ENCODE peak calls at places on chromosomes 11 and 22, in ten cellular contexts. B is heart left ventricle, G is GM23338, O is left ventricle myocardium inferior, S is fibroblast of the aortic adventitia, Y is astrocyte of the cerebellum, H is choroid plexus epithelial cell, I is Calu3, V is OCI-LY7, Q is endodermal cell. M is an unnamed sample.

GRCh38 chr11:125174057-125174456 is 9.5 kb downstream of the PKNOX2 start:
- DNase-seq in B (no peak), G (no peak), O (no peak), S (no peak), Y (no peak), H (no peak), I (no peak), V (no peak), Q (no peak), M (no peak)

GRCh38 chr11:76184551-76184993 is 21.7 kb downstream of the WNT11 start:
- DNase-seq in B (no peak), G (no peak), O (no peak), S (peak; percentile 33), Y (no peak), H (no peak), I (no peak), V (no peak), Q (no peak), M (no peak)

GRCh38 chr11:75582461-75582934 is 20.4 kb downstream of the SERPINH1 start:
- DNase-seq in B (no peak), G (no peak), O (no peak), S (no peak), Y (no peak), H (no peak), I (no peak), V (no peak), Q (no peak), M (no peak)

GRCh38 chr11:1917523-1918435 is 1.7 kb upstream of the TNNT3 start:
- DNase-seq in B (no peak), G (peak; percentile 59), O (no peak), S (no peak), Y (no peak), H (no peak), I (no peak), V (no peak), Q (peak; percentile 76), M (peak; percentile 68)

GRCh38 chr22:42074153-42074750 is at the start of gene PHETA2:
- DNase-seq in B (peak; percentile 52), G (peak; percentile 68), O (peak; percentile 57), S (peak; percentile 34), Y (no peak), H (peak; percentile 61), I (peak; percentile 34), V (no peak), Q (peak; percentile 68), M (peak; percentile 65)

GRCh38 chr11:128725630-128726461 is 32.0 kb downstream of the FLI1 start:
- DNase-seq in B (no peak), G (no peak), O (no peak), S (no peak), Y (no peak), H (peak; percentile 54), I (no peak), V (peak; percentile 95), Q (no peak), M (no peak)

GRCh38 chr11:95100856-95101507 is 11.3 kb downstream of the ENDOD1 start:
- DNase-seq in B (no peak), G (no peak), O (no peak), S (no peak), Y (no peak), H (no peak), I (no peak), V (no peak), Q (no peak), M (no peak)

GRCh38 chr11:69353696-69354544 is 60.0 kb downstream of the MYEOV start:
- DNase-seq in B (no peak), G (peak; percentile 14), O (no peak), S (no peak), Y (no peak), H (peak; percentile 74), I (no peak), V (no peak), Q (peak; percentile 55), M (peak; percentile 27)

GRCh38 chr11:86408845-86409244 is 34.2 kb downstream of the CCDC81 start:
- DNase-seq in B (no peak), G (no peak), O (no peak), S (no peak), Y (no peak), H (peak; percentile 26), I (no peak), V (no peak), Q (no peak), M (no peak)
- TF ChIP-seq CTCF in B (no peak), G (peak; percentile 47), O (no peak), S (peak; percentile 48), Y (peak; percentile 52), H (peak; percentile 62), I (no peak), V (peak; percentile 24), Q (peak; percentile 74), M (no peak)

GRCh38 chr22:38981659-38982007 is 514 bp upstream of the APOBEC3B start:
- DNase-seq in B (no peak), G (no peak), O (no peak), S (no peak), Y (no peak), H (no peak), I (no peak), V (no peak), Q (no peak), M (no peak)

GRCh38 chr22:38986629-38987028 is 4.5 kb downstream of the APOBEC3B start:
- DNase-seq in B (no peak), G (no peak), O (no peak), S (no peak), Y (no peak), H (no peak), I (no peak), V (no peak), Q (no peak), M (no peak)

GRCh38 chr22:38984224-38984623 is 2.1 kb downstream of the APOBEC3B start:
- DNase-seq in B (no peak), G (no peak), O (no peak), S (no peak), Y (no peak), H (no peak), I (no peak), V (peak; percentile 50), Q (no peak), M (peak; percentile 12)

GRCh38 chr22:38982008-38982927 is at the start of gene APOBEC3B:
- DNase-seq in B (peak; percentile 86), G (peak; percentile 77), O (peak; percentile 54), S (peak; percentile 94), Y (peak; percentile 66), H (no peak), I (peak; percentile 90), V (peak; percentile 47), Q (peak; percentile 72), M (peak; percentile 93)

DNA sequence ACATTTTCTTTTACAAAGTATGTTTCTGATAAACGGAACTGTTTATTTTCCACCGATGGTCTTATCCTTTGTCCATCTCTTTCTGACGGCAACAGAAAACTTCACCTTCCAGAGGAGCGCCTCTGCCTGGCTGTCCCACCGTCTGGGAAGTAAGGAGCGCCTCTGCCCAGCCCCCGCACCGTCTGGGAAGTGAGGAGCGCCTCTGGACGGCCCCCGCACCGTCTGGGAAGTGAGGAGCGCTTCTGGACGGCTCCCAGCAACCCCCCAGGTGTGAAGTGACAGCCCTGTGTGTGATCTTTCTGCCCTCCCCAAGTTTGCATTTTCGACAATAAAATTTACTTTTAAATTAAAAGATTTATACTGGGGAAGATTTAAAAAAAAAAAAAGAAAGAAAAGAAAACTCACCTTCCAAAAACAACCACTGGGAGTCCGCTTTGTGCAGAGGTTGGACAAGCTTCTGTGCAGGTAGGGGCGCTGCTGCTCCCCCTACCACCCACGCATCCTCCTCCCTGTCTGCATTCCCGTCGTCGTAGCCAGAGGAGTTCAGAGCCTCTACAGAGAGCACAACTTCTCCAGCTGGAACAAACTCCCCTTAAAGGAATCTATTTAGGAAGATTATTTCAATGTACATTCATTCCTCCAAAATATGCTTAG is 1.0 kb upstream of the APOBEC3B start:
- DNase-seq in B (no peak), G (peak; percentile 76), O (no peak), S (peak; percentile 27), Y (no peak), H (no peak), I (peak; percentile 70), V (peak; percentile 26), Q (peak; percentile 45), M (peak; percentile 59)
- TF ChIP-seq CTCF in B (peak; percentile 39), G (peak; percentile 67), O (no peak), S (peak; percentile 43), Y (peak; percentile 27), H (no peak), I (peak; percentile 45), V (peak; percentile 68), Q (peak; percentile 59), M (no peak)

GRCh38 chr22:38921801-38922200 is 35.6 kb upstream of the APOBEC3A start:
- DNase-seq in B (no peak), G (no peak), O (no peak), S (no peak), Y (no peak), H (no peak), I (peak; percentile 63), V (no peak), Q (no peak), M (no peak)

GRCh38 chr22:38925571-38926041 is 31.8 kb upstream of the APOBEC3A start:
- DNase-seq in B (no peak), G (no peak), O (no peak), S (peak; percentile 29), Y (no peak), H (no peak), I (no peak), V (no peak), Q (no peak), M (no peak)

GRCh38 chr22:38924197-38924952 is 33.0 kb upstream of the APOBEC3A start:
- DNase-seq in B (peak; percentile 72), G (no peak), O (peak; percentile 72), S (peak; percentile 98), Y (peak; percentile 93), H (peak; percentile 88), I (peak; percentile 85), V (no peak), Q (no peak), M (no peak)

GRCh38 chr22:38921126-38921525 is 36.3 kb upstream of the APOBEC3A start:
- DNase-seq in B (no peak), G (no peak), O (peak; percentile 18), S (no peak), Y (no peak), H (no peak), I (peak; percentile 93), V (no peak), Q (no peak), M (no peak)

DNA sequence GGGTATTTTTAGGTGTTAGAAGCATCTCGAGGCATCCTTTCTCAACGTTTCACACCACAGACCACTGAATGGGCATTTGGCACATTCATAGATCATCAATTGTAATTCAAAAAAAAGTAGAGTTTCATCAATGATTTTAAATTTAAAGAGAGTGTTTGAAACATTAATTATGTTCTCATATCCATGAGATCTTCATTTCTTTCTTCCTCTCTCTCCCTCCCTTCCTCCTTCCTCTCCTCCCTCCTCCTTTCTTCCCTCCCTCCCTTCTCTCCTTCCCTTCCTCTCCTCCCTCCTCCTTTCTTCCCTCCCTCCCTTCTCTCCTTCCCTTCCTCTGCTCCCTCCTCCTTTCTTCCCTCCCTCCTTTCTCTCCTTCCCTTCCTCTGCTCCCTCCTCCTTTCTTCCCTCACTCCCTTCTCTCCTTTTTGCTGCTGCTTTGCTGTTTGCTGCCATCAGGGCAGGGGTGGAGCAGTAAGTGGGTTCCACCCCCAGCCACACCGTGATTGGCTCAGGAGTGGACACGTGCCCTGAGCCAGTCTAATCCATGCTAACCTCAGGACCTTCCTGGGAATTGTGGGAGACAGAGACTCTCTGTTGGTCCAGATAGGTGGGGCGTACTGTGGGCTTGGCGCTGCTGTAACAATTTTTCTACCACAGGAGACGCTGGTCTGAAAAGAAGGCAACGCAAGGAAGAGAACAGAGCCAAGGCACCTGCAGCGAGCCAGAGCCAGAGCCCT is 33.8 kb upstream of the APOBEC3A start:
- DNase-seq in B (peak; percentile 82), G (peak; percentile 62), O (peak; percentile 63), S (peak; percentile 92), Y (peak; percentile 89), H (peak; percentile 61), I (peak; percentile 87), V (no peak), Q (peak; percentile 69), M (no peak)
- TF ChIP-seq CTCF in B (peak; percentile 50), G (no peak), O (peak; percentile 46), S (peak; percentile 39), Y (peak; percentile 55), H (peak; percentile 44), I (no peak), V (no peak), Q (no peak), M (no peak)

GRCh38 chr11:57322881-57323467 is 1.8 kb downstream of the TNKS1BP1 start:
- DNase-seq in B (no peak), G (no peak), O (no peak), S (no peak), Y (no peak), H (no peak), I (no peak), V (no peak), Q (no peak), M (no peak)

GRCh38 chr11:57324154-57324885 is 432 bp downstream of the TNKS1BP1 start:
- DNase-seq in B (no peak), G (peak; percentile 79), O (peak; percentile 53), S (peak; percentile 52), Y (no peak), H (peak; percentile 59), I (peak; percentile 39), V (no peak), Q (peak; percentile 91), M (peak; percentile 71)

GRCh38 chr11:57323503-57324153 is 1.1 kb downstream of the TNKS1BP1 start:
- DNase-seq in B (no peak), G (no peak), O (no peak), S (peak; percentile 50), Y (no peak), H (peak; percentile 56), I (no peak), V (no peak), Q (no peak), M (no peak)

GRCh38 chr11:57325735-57326048 is 940 bp upstream of the TNKS1BP1 start:
- DNase-seq in B (peak; percentile 59), G (no peak), O (peak; percentile 57), S (no peak), Y (no peak), H (peak; percentile 72), I (no peak), V (peak; percentile 19), Q (no peak), M (no peak)

GRCh38 chr11:57324886-57325734 is at the start of gene TNKS1BP1:
- DNase-seq in B (peak; percentile 97), G (peak; percentile 98), O (peak; percentile 97), S (peak; percentile 97), Y (peak; percentile 88), H (peak; percentile 98), I (peak; percentile 96), V (peak; percentile 96), Q (peak; percentile 99), M (peak; percentile 97)
- TF ChIP-seq CTCF in B (no peak), G (no peak), O (no peak), S (peak; percentile 8), Y (peak; percentile 3), H (no peak), I (no peak), V (no peak), Q (peak; percentile 42), M (no peak)